ENCODE peak calls at places on chromosomes 12 and 14, in ten cellular contexts. E is astrocyte of the cerebellum, X is right lobe of liver, B is HFF-Myc, H is tibial nerve, Y is GM20000, M is esophagus squamous epithelium, K is cardiac muscle cell, G is mucosa of descending colon, R is Calu3. O is an unnamed sample.
A peak's percentile ranks its signal among the peaks of the same experiment; 100 is the strongest.

GRCh38 chr14:105888784-105889665 is 362.6 kb downstream of the TMEM121 start:
- DNase-seq in E (no peak), X (peak; percentile 28), B (no peak), H (no peak), Y (no peak), M (no peak), K (no peak), G (peak; percentile 7), R (no peak), O (no peak)

GRCh38 chr14:85112762-85113161 is 417.2 kb upstream of the FLRT2 start:
- DNase-seq in E (no peak), X (no peak), B (no peak), H (no peak), Y (no peak), M (no peak), K (no peak), G (no peak), R (no peak), O (no peak)

GRCh38 chr12:80419660-80420059 is 24.4 kb upstream of the PTPRQ start:
- DNase-seq in E (no peak), X (no peak), B (no peak), H (no peak), Y (no peak), M (no peak), K (peak; percentile 2), G (no peak), R (no peak), O (no peak)

GRCh38 chr14:94805726-94806288 is 35.9 kb upstream of the GSC start:
- DNase-seq in E (peak; percentile 31), X (no peak), B (no peak), H (peak; percentile 13), Y (no peak), M (no peak), K (peak; percentile 7), G (no peak), R (no peak), O (no peak)

GRCh38 chr12:52867636-52868035 is 18.8 kb upstream of the KRT78 start:
- DNase-seq in E (no peak), X (no peak), B (no peak), H (peak; percentile 64), Y (no peak), M (no peak), K (no peak), G (peak; percentile 83), R (peak; percentile 65), O (no peak)

GRCh38 chr14:23631702-23632460 is 4.3 kb upstream of the DHRS2 start:
- DNase-seq in E (peak; percentile 41), X (peak; percentile 80), B (peak; percentile 55), H (peak; percentile 42), Y (peak; percentile 85), M (no peak), K (peak; percentile 86), G (peak; percentile 85), R (peak; percentile 84), O (peak; percentile 75)

GRCh38 chr12:105931104-105931503 is 207.7 kb downstream of the NUAK1 start:
- DNase-seq in E (no peak), X (no peak), B (no peak), H (no peak), Y (no peak), M (no peak), K (peak; percentile 46), G (no peak), R (no peak), O (no peak)

GRCh38 chr14:52315355-52315718 is 1.2 kb downstream of the PTGER2 start:
- DNase-seq in E (no peak), X (no peak), B (no peak), H (no peak), Y (peak; percentile 21), M (no peak), K (peak; percentile 37), G (no peak), R (no peak), O (no peak)

GRCh38 chr14:94120667-94121335 is 8.6 kb downstream of the IFI27L2 start:
- DNase-seq in E (peak; percentile 65), X (peak; percentile 14), B (no peak), H (no peak), Y (no peak), M (no peak), K (no peak), G (no peak), R (no peak), O (no peak)

GRCh38 chr14:68405959-68406358 is 386.9 kb downstream of the ZFP36L1 start:
- DNase-seq in E (no peak), X (no peak), B (no peak), H (no peak), Y (no peak), M (no peak), K (peak; percentile 25), G (no peak), R (no peak), O (no peak)

GRCh38 chr14:75301666-75302325 is 23.2 kb downstream of the FOS start:
- DNase-seq in E (no peak), X (no peak), B (no peak), H (peak; percentile 57), Y (peak; percentile 20), M (no peak), K (peak; percentile 94), G (peak; percentile 65), R (peak; percentile 14), O (no peak)

GRCh38 chr14:59657769-59658168 is 81.2 kb upstream of the CCDC175 start:
- DNase-seq in E (no peak), X (no peak), B (no peak), H (no peak), Y (no peak), M (no peak), K (no peak), G (no peak), R (no peak), O (no peak)

GRCh38 chr12:46487567-46488131 is 115.1 kb upstream of the SLC38A2 start:
- DNase-seq in E (no peak), X (no peak), B (no peak), H (no peak), Y (no peak), M (no peak), K (no peak), G (no peak), R (no peak), O (no peak)

GRCh38 chr14:90356925-90357324 is 25.2 kb upstream of the NRDE2 start:
- DNase-seq in E (no peak), X (no peak), B (no peak), H (no peak), Y (no peak), M (no peak), K (no peak), G (no peak), R (no peak), O (no peak)

GRCh38 chr12:96014932-96015599 is 18.9 kb upstream of the HAL start:
- DNase-seq in E (no peak), X (no peak), B (no peak), H (no peak), Y (no peak), M (no peak), K (peak; percentile 30), G (no peak), R (no peak), O (no peak)

GRCh38 chr12:89707992-89708792 is 446 bp downstream of the ATP2B1 start:
- DNase-seq in E (no peak), X (peak; percentile 63), B (no peak), H (no peak), Y (peak; percentile 41), M (no peak), K (peak; percentile 27), G (peak; percentile 70), R (peak; percentile 31), O (no peak)

GRCh38 chr14:71314717-71315116 is 407.5 kb downstream of the PCNX1 start:
- DNase-seq in E (no peak), X (no peak), B (no peak), H (no peak), Y (no peak), M (no peak), K (no peak), G (no peak), R (no peak), O (no peak)
- TF ChIP-seq CTCF in E (no peak), X (no peak), B (no peak), H (no peak), Y (no peak), M (no peak), K (no peak), G (no peak), R (no peak), O (no peak)

DNA sequence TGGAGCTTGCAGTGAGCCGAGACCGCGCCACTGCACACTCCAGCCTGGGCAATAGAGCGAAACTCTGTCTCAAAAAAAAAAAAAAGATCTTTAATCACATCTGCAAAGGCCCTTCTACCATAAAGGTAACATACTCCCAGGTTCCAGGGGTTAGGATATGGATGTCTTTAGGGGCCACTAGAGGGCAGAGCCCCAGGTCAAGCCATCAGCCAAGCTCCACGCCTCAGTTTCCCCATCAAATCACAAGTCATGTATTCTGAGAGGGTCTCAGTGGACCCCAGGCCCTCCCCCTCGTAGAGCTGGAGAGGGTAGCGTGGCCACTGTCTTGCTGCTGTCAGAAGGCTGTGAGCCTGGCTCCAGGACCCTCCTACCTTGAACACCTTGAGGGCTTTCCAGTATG is 18.8 kb downstream of the SLC8B1 start:
- DNase-seq in E (no peak), X (no peak), B (no peak), H (no peak), Y (no peak), M (no peak), K (no peak), G (no peak), R (no peak), O (no peak)
- TF ChIP-seq CTCF in E (no peak), X (peak; percentile 5), B (no peak), H (no peak), Y (no peak), M (no peak), K (peak; percentile 14), G (no peak), R (no peak), O (no peak)

GRCh38 chr12:93377252-93377542 is 528 bp upstream of the NUDT4 start:
- DNase-seq in E (no peak), X (no peak), B (no peak), H (no peak), Y (no peak), M (no peak), K (no peak), G (no peak), R (no peak), O (no peak)
- TF ChIP-seq CTCF in E (no peak), X (no peak), B (no peak), H (no peak), Y (no peak), M (no peak), K (no peak), G (no peak), R (no peak), O (no peak)

GRCh38 chr12:108373111-108373510 is 34.0 kb upstream of the CMKLR1 start:
- DNase-seq in E (no peak), X (no peak), B (no peak), H (no peak), Y (no peak), M (no peak), K (no peak), G (no peak), R (no peak), O (no peak)
- TF ChIP-seq CTCF in E (peak; percentile 12), X (no peak), B (peak; percentile 54), H (no peak), Y (no peak), M (no peak), K (peak; percentile 17), G (no peak), R (peak; percentile 22), O (no peak)

O was measured in D721Med.